ENCODE peak calls at places on chromosomes 7 and 10, in eight cellular contexts. P is fibroblast of pulmonary artery; R is globus pallidus; T is ACHN; Z is activated naive CD8-positive, alpha-beta T cell treated with anti-CD3 and anti-CD28 coated beads, Interleukin-2, amount 50 U/mL, for 24 hours; O is HuH-7; I is activated CD4-positive, alpha-beta T cell treated with anti-CD3 and anti-CD28 coated beads for 4 hours; D is B cell. S is an unnamed sample.

GRCh38 chr10:103641326-103641725 is 147.8 kb downstream of the NEURL1 start:
- DNase-seq in P (no peak), R (no peak), T (no peak), Z (no peak), O (no peak), I (no peak), D (no peak), S (no peak)

GRCh38 chr10:32963102-32963501 is 5.1 kb upstream of the ITGB1 start:
- DNase-seq in P (peak), R (no peak), T (peak), Z (no peak), O (no peak), I (no peak), D (no peak), S (no peak)

GRCh38 chr10:132685121-132685891 is 100.6 kb downstream of the NKX6-2 start:
- DNase-seq in P (peak), R (peak), T (no peak), Z (peak), O (peak), I (no peak), D (peak), S (peak)

GRCh38 chr10:17989908-17990767 is 38.4 kb downstream of the SLC39A12 start:
- DNase-seq in P (peak), R (no peak), T (peak), Z (no peak), O (no peak), I (no peak), D (peak), S (peak)

GRCh38 chr10:87842220-87842641 is 21.1 kb downstream of the KLLN start:
- DNase-seq in P (peak), R (no peak), T (peak), Z (no peak), O (no peak), I (no peak), D (no peak), S (no peak)

GRCh38 chr10:69088471-69088769 is 517 bp downstream of the SRGN start:
- DNase-seq in P (peak), R (no peak), T (no peak), Z (no peak), O (no peak), I (no peak), D (peak), S (no peak)

GRCh38 chr10:78728176-78728575 is 340.6 kb upstream of the ZMIZ1 start:
- DNase-seq in P (no peak), R (no peak), T (no peak), Z (no peak), O (no peak), I (no peak), D (no peak), S (no peak)

GRCh38 chr10:73871915-73872710 is 2.2 kb downstream of the CAMK2G start:
- DNase-seq in P (no peak), R (no peak), T (no peak), Z (no peak), O (peak), I (no peak), D (no peak), S (no peak)

GRCh38 chr10:6721480-6721879 is 141.4 kb upstream of the PRKCQ start:
- DNase-seq in P (peak), R (peak), T (peak), Z (no peak), O (no peak), I (no peak), D (no peak), S (peak)

GRCh38 chr7:94635687-94636086 is 20.2 kb downstream of the SGCE start:
- DNase-seq in P (no peak), R (no peak), T (no peak), Z (no peak), O (no peak), I (no peak), D (no peak), S (no peak)

GRCh38 chr10:4512557-4513286 is 313.3 kb upstream of the AKR1E2 start:
- DNase-seq in P (peak), R (no peak), T (peak), Z (peak), O (peak), I (no peak), D (no peak), S (peak)

GRCh38 chr7:139776486-139777303 is 1.1 kb downstream of the HIPK2 start:
- DNase-seq in P (peak), R (peak), T (peak), Z (peak), O (peak), I (peak), D (peak), S (peak)

GRCh38 chr7:40138973-40139372 is 4.2 kb downstream of the SUGCT start:
- DNase-seq in P (no peak), R (no peak), T (no peak), Z (no peak), O (no peak), I (no peak), D (no peak), S (no peak)

GRCh38 chr7:51702673-51703072 is 386.1 kb upstream of the COBL start:
- DNase-seq in P (no peak), R (no peak), T (no peak), Z (no peak), O (no peak), I (no peak), D (no peak), S (no peak)

GRCh38 chr7:16071246-16071857 is 350.0 kb downstream of the CRPPA start:
- DNase-seq in P (peak), R (peak), T (peak), Z (no peak), O (peak), I (no peak), D (peak), S (peak)

GRCh38 chr7:38127216-38128207 is 50.5 kb upstream of the STARD3NL start:
- DNase-seq in P (no peak), R (no peak), T (no peak), Z (no peak), O (no peak), I (no peak), D (no peak), S (no peak)

GRCh38 chr7:876077-876971 is at the start of gene GET4:
- DNase-seq in P (peak), R (peak), T (peak), Z (peak), O (peak), I (peak), D (peak), S (peak)

GRCh38 chr7:150727381-150727780 is 9.8 kb upstream of the GIMAP5 start:
- DNase-seq in P (no peak), R (no peak), T (no peak), Z (no peak), O (peak), I (no peak), D (no peak), S (no peak)

GRCh38 chr7:144835166-144835611 is 664 bp downstream of the TPK1 start:
- DNase-seq in P (peak), R (peak), T (peak), Z (peak), O (peak), I (peak), D (peak), S (peak)

GRCh38 chr7:36085096-36085495 is 68.0 kb upstream of the EEPD1 start:
- DNase-seq in P (no peak), R (no peak), T (no peak), Z (no peak), O (no peak), I (no peak), D (no peak), S (no peak)